ENCODE peak calls at places on chromosomes 4 and X, in ten cellular contexts. R, D, L, P, T, Y, E, Z, G and C are unnamed samples.

GRCh38 chr4:48653217-48654014 is 126.7 kb downstream of the FRYL start:
- DNase-seq in R (no peak), D (peak), L (peak), P (peak), T (no peak), Y (peak), E (peak), Z (no peak), G (no peak), C (peak)

GRCh38 chr4:56129431-56129861 is 180.7 kb downstream of the CEP135 start:
- DNase-seq in R (no peak), D (no peak), L (no peak), P (peak), T (peak), Y (peak), E (no peak), Z (no peak), G (peak), C (peak)

GRCh38 chr4:101782546-101782945 is 8.0 kb upstream of the BANK1 start:
- DNase-seq in R (no peak), D (no peak), L (no peak), P (no peak), T (no peak), Y (no peak), E (no peak), Z (no peak), G (no peak), C (no peak)

GRCh38 chr4:147578057-147578476 is 39.1 kb upstream of the TMEM184C start:
- DNase-seq in R (peak), D (no peak), L (no peak), P (peak), T (peak), Y (no peak), E (no peak), Z (peak), G (no peak), C (no peak)

GRCh38 chr4:3710451-3711182 is 55.6 kb upstream of the ADRA2C start:
- DNase-seq in R (no peak), D (no peak), L (no peak), P (no peak), T (no peak), Y (peak), E (peak), Z (no peak), G (no peak), C (no peak)

GRCh38 chr4:101306225-101306624 is 41.1 kb downstream of the PPP3CA start:
- DNase-seq in R (no peak), D (no peak), L (no peak), P (peak), T (no peak), Y (no peak), E (no peak), Z (no peak), G (peak), C (no peak)

GRCh38 chr4:8305851-8306361 is 36.4 kb downstream of the HTRA3 start:
- DNase-seq in R (no peak), D (no peak), L (no peak), P (no peak), T (no peak), Y (no peak), E (peak), Z (no peak), G (peak), C (no peak)

GRCh38 chr4:158805628-158806471 is 37.0 kb downstream of the FNIP2 start:
- DNase-seq in R (no peak), D (no peak), L (no peak), P (no peak), T (no peak), Y (no peak), E (no peak), Z (peak), G (no peak), C (no peak)

GRCh38 chrX:119503484-119503861 is 35.2 kb downstream of the SLC25A5 start:
- DNase-seq in R (peak), D (no peak), L (no peak), P (peak), T (peak), Y (no peak), E (no peak), Z (no peak), G (no peak), C (peak)

GRCh38 chrX:118346258-118347094 is 570 bp downstream of the WDR44 start:
- DNase-seq in R (no peak), D (peak), L (peak), P (peak), T (peak), Y (peak), E (peak), Z (peak), G (peak), C (peak)

GRCh38 chrX:136162827-136163427 is 15.6 kb downstream of the FHL1 start:
- DNase-seq in R (no peak), D (peak), L (no peak), P (peak), T (peak), Y (peak), E (peak), Z (peak), G (peak), C (peak)

GRCh38 chr4:185726931-185727330 is 85.1 kb downstream of the SORBS2 start:
- DNase-seq in R (no peak), D (no peak), L (no peak), P (no peak), T (no peak), Y (no peak), E (no peak), Z (no peak), G (no peak), C (no peak)

GRCh38 chr4:4512282-4512681 is 29.6 kb downstream of the STX18 start:
- DNase-seq in R (no peak), D (no peak), L (no peak), P (no peak), T (no peak), Y (no peak), E (no peak), Z (no peak), G (no peak), C (no peak)

GRCh38 chr4:41879552-41879951 is 55.7 kb upstream of the TMEM33 start:
- DNase-seq in R (no peak), D (no peak), L (no peak), P (no peak), T (no peak), Y (no peak), E (no peak), Z (no peak), G (no peak), C (no peak)

GRCh38 chr4:54085284-54085683 is 14.7 kb upstream of the GSX2 start:
- DNase-seq in R (no peak), D (no peak), L (peak), P (no peak), T (peak), Y (no peak), E (no peak), Z (peak), G (no peak), C (no peak)

GRCh38 chrX:154019633-154020499 is at the start of gene IRAK1:
- DNase-seq in R (no peak), D (peak), L (no peak), P (no peak), T (peak), Y (peak), E (peak), Z (peak), G (peak), C (peak)

GRCh38 chrX:150546711-150547153 is 21.7 kb upstream of the MTM1 start:
- DNase-seq in R (no peak), D (peak), L (no peak), P (no peak), T (no peak), Y (no peak), E (no peak), Z (no peak), G (no peak), C (no peak)

GRCh38 chr4:112550728-112551127 is 34.7 kb upstream of the NEUROG2 start:
- DNase-seq in R (no peak), D (no peak), L (no peak), P (no peak), T (peak), Y (no peak), E (no peak), Z (peak), G (no peak), C (no peak)

GRCh38 chrX:124388562-124388961 is 42.2 kb downstream of the SH2D1A start:
- DNase-seq in R (peak), D (peak), L (peak), P (peak), T (peak), Y (peak), E (no peak), Z (peak), G (peak), C (peak)